ENCODE peak calls at places on chromosomes 4 and X, in five cellular contexts. T, W, I, M and B are unnamed samples.

GRCh38 chr4:76600447-76600846 is 165.4 kb downstream of the SHROOM3 start:
- DNase-seq in T (no peak), W (no peak), I (no peak), M (no peak), B (no peak)

GRCh38 chr4:75995727-75996126 is 5.0 kb upstream of the SDAD1 start:
- DNase-seq in T (peak), W (peak), I (peak), M (peak), B (no peak)

GRCh38 chr4:54277691-54278090 is 48.6 kb downstream of the PDGFRA start:
- DNase-seq in T (no peak), W (no peak), I (peak), M (peak), B (no peak)

GRCh38 chr4:86744570-86744969 is 104.6 kb downstream of the SLC10A6 start:
- DNase-seq in T (no peak), W (no peak), I (no peak), M (no peak), B (no peak)

GRCh38 chrX:1389993-1390285 is 2.0 kb downstream of the SLC25A6 start:
- DNase-seq in T (no peak), W (no peak), I (no peak), M (no peak), B (no peak)

GRCh38 chrX:154457491-154458115 is 478 bp upstream of the PLXNA3 start:
- DNase-seq in T (no peak), W (peak), I (no peak), M (no peak), B (peak)

GRCh38 chr4:119284876-119285611 is 36.9 kb downstream of the FABP2 start:
- DNase-seq in T (no peak), W (no peak), I (peak), M (peak), B (no peak)

GRCh38 chr4:157994863-157995262 is 178.0 kb downstream of the GASK1B start:
- DNase-seq in T (no peak), W (no peak), I (peak), M (peak), B (no peak)

GRCh38 chr4:123415977-123416376 is 19.4 kb downstream of the SPRY1 start:
- DNase-seq in T (no peak), W (no peak), I (peak), M (peak), B (no peak)

GRCh38 chr4:174461438-174462106 is 60.7 kb downstream of the HPGD start:
- DNase-seq in T (no peak), W (no peak), I (peak), M (peak), B (no peak)

GRCh38 chr4:3111461-3111860 is 37.0 kb downstream of the HTT start:
- DNase-seq in T (no peak), W (no peak), I (peak), M (no peak), B (peak)

GRCh38 chr4:7015383-7016035 is 27.7 kb upstream of the TADA2B start:
- DNase-seq in T (no peak), W (no peak), I (no peak), M (no peak), B (no peak)

GRCh38 chr4:180449395-180449956 is 1793.7 kb upstream of the TENM3 start:
- DNase-seq in T (peak), W (peak), I (no peak), M (peak), B (no peak)

GRCh38 chrX:152928761-152929400 is 31.0 kb downstream of the ZNF185 start:
- DNase-seq in T (no peak), W (no peak), I (no peak), M (no peak), B (no peak)